ENCODE peak calls at places on chromosomes 11 and 22, in eight cellular contexts. One of them, this sample, is unnamed.

GRCh38 chr22:25076281-25076680 is 123.4 kb upstream of the CRYBB3 start:
- DNase-seq in fibroblast of lung: no peak
- DNase-seq in dorsolateral prefrontal cortex: no peak
- DNase-seq in body of pancreas: no peak
- DNase-seq in sigmoid colon: no peak
- DNase-seq in endothelial cell of umbilical vein: no peak
- DNase-seq in right atrium auricular region: no peak
- DNase-seq in left lung: no peak
- DNase-seq in this sample: no peak

GRCh38 chr11:121291896-121292502 is 572 bp upstream of the SC5D start:
- DNase-seq in fibroblast of lung: peak
- DNase-seq in dorsolateral prefrontal cortex: peak
- DNase-seq in body of pancreas: peak
- DNase-seq in sigmoid colon: no peak
- DNase-seq in endothelial cell of umbilical vein: no peak
- DNase-seq in right atrium auricular region: peak
- DNase-seq in left lung: no peak
- DNase-seq in this sample: no peak

GRCh38 chr22:28025866-28026575 is 107.0 kb upstream of the PITPNB start:
- DNase-seq in fibroblast of lung: no peak
- DNase-seq in dorsolateral prefrontal cortex: no peak
- DNase-seq in body of pancreas: no peak
- DNase-seq in sigmoid colon: no peak
- DNase-seq in endothelial cell of umbilical vein: no peak
- DNase-seq in right atrium auricular region: peak
- DNase-seq in left lung: peak
- DNase-seq in this sample: no peak

GRCh38 chr22:40728731-40729189 is 49.5 kb downstream of the MCHR1 start:
- DNase-seq in fibroblast of lung: peak
- DNase-seq in dorsolateral prefrontal cortex: no peak
- DNase-seq in body of pancreas: no peak
- DNase-seq in sigmoid colon: no peak
- DNase-seq in endothelial cell of umbilical vein: no peak
- DNase-seq in right atrium auricular region: no peak
- DNase-seq in left lung: no peak
- DNase-seq in this sample: no peak

GRCh38 chr11:65903068-65903481 is 2.9 kb upstream of the FOSL1 start:
- DNase-seq in fibroblast of lung: peak
- DNase-seq in dorsolateral prefrontal cortex: no peak
- DNase-seq in body of pancreas: no peak
- DNase-seq in sigmoid colon: no peak
- DNase-seq in endothelial cell of umbilical vein: no peak
- DNase-seq in right atrium auricular region: no peak
- DNase-seq in left lung: no peak
- DNase-seq in this sample: peak

GRCh38 chr11:122007611-122008071 is 108.4 kb downstream of the BLID start:
- DNase-seq in fibroblast of lung: peak
- DNase-seq in dorsolateral prefrontal cortex: peak
- DNase-seq in body of pancreas: peak
- DNase-seq in sigmoid colon: peak
- DNase-seq in endothelial cell of umbilical vein: no peak
- DNase-seq in right atrium auricular region: no peak
- DNase-seq in left lung: no peak
- DNase-seq in this sample: no peak

GRCh38 chr11:96012086-96012824 is 88.3 kb upstream of the MTMR2 start:
- DNase-seq in fibroblast of lung: peak
- DNase-seq in dorsolateral prefrontal cortex: peak
- DNase-seq in body of pancreas: peak
- DNase-seq in sigmoid colon: peak
- DNase-seq in endothelial cell of umbilical vein: peak
- DNase-seq in right atrium auricular region: peak
- DNase-seq in left lung: peak
- DNase-seq in this sample: peak

GRCh38 chr22:41021655-41022454 is 70.5 kb upstream of the EP300 start:
- DNase-seq in fibroblast of lung: peak
- DNase-seq in dorsolateral prefrontal cortex: peak
- DNase-seq in body of pancreas: peak
- DNase-seq in sigmoid colon: peak
- DNase-seq in endothelial cell of umbilical vein: peak
- DNase-seq in right atrium auricular region: peak
- DNase-seq in left lung: peak
- DNase-seq in this sample: peak

GRCh38 chr11:45146072-45147016 is at the start of gene PRDM11:
- DNase-seq in fibroblast of lung: peak
- DNase-seq in dorsolateral prefrontal cortex: no peak
- DNase-seq in body of pancreas: peak
- DNase-seq in sigmoid colon: peak
- DNase-seq in endothelial cell of umbilical vein: peak
- DNase-seq in right atrium auricular region: no peak
- DNase-seq in left lung: no peak
- DNase-seq in this sample: peak

GRCh38 chr22:45576273-45576625 is 73.6 kb downstream of the FBLN1 start:
- DNase-seq in fibroblast of lung: no peak
- DNase-seq in dorsolateral prefrontal cortex: no peak
- DNase-seq in body of pancreas: no peak
- DNase-seq in sigmoid colon: no peak
- DNase-seq in endothelial cell of umbilical vein: no peak
- DNase-seq in right atrium auricular region: no peak
- DNase-seq in left lung: no peak
- DNase-seq in this sample: no peak

GRCh38 chr11:27558401-27558800 is 51.8 kb upstream of the LIN7C start:
- DNase-seq in fibroblast of lung: no peak
- DNase-seq in dorsolateral prefrontal cortex: no peak
- DNase-seq in body of pancreas: no peak
- DNase-seq in sigmoid colon: no peak
- DNase-seq in endothelial cell of umbilical vein: no peak
- DNase-seq in right atrium auricular region: no peak
- DNase-seq in left lung: no peak
- DNase-seq in this sample: no peak

GRCh38 chr11:44006882-44007495 is 40.8 kb upstream of the ACCSL start:
- DNase-seq in fibroblast of lung: no peak
- DNase-seq in dorsolateral prefrontal cortex: no peak
- DNase-seq in body of pancreas: no peak
- DNase-seq in sigmoid colon: peak
- DNase-seq in endothelial cell of umbilical vein: no peak
- DNase-seq in right atrium auricular region: peak
- DNase-seq in left lung: no peak
- DNase-seq in this sample: no peak

GRCh38 chr22:40156001-40156516 is 21.7 kb upstream of the TNRC6B start:
- DNase-seq in fibroblast of lung: peak
- DNase-seq in dorsolateral prefrontal cortex: no peak
- DNase-seq in body of pancreas: peak
- DNase-seq in sigmoid colon: no peak
- DNase-seq in endothelial cell of umbilical vein: peak
- DNase-seq in right atrium auricular region: no peak
- DNase-seq in left lung: peak
- DNase-seq in this sample: peak

GRCh38 chr11:23554002-23554401 is 693.7 kb upstream of the CCDC179 start:
- DNase-seq in fibroblast of lung: no peak
- DNase-seq in dorsolateral prefrontal cortex: no peak
- DNase-seq in body of pancreas: no peak
- DNase-seq in sigmoid colon: no peak
- DNase-seq in endothelial cell of umbilical vein: no peak
- DNase-seq in right atrium auricular region: no peak
- DNase-seq in left lung: no peak
- DNase-seq in this sample: no peak

GRCh38 chr22:44091021-44091721 is 67.1 kb downstream of the PARVB start:
- DNase-seq in fibroblast of lung: peak
- DNase-seq in dorsolateral prefrontal cortex: peak
- DNase-seq in body of pancreas: no peak
- DNase-seq in sigmoid colon: peak
- DNase-seq in endothelial cell of umbilical vein: no peak
- DNase-seq in right atrium auricular region: no peak
- DNase-seq in left lung: no peak
- DNase-seq in this sample: no peak

GRCh38 chr11:119664063-119664572 is 64.9 kb downstream of the NECTIN1 start:
- DNase-seq in fibroblast of lung: no peak
- DNase-seq in dorsolateral prefrontal cortex: peak
- DNase-seq in body of pancreas: peak
- DNase-seq in sigmoid colon: no peak
- DNase-seq in endothelial cell of umbilical vein: no peak
- DNase-seq in right atrium auricular region: no peak
- DNase-seq in left lung: no peak
- DNase-seq in this sample: no peak
- H3K27ac ChIP-seq in fibroblast of lung: no peak
- H3K27ac ChIP-seq in dorsolateral prefrontal cortex: peak
- H3K27ac ChIP-seq in body of pancreas: peak
- H3K27ac ChIP-seq in sigmoid colon: no peak
- H3K27ac ChIP-seq in endothelial cell of umbilical vein: no peak
- H3K27ac ChIP-seq in right atrium auricular region: no peak
- H3K27ac ChIP-seq in left lung: no peak
- H3K27ac ChIP-seq in this sample: peak

DNA sequence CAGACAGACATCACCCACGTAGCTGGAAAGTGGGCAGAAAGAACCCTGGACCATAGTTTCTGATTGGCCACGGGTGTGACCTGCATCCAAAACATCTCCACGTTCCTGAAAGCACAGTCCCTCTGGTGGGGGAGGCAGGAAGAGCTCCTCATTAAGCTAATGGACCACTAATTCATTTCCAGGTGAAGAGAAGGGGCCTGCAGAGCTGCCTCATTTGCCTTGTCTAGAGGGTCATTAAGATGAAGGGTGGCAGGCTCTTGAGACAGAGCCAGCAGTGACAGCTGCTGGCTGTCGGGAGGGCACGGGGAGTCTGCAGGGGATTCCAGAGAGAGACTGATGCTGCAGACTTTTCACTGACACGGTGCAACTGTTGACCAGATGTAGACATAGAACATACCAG is 149.6 kb upstream of the OPCML start:
- DNase-seq in fibroblast of lung: no peak
- DNase-seq in dorsolateral prefrontal cortex: no peak
- DNase-seq in body of pancreas: no peak
- DNase-seq in sigmoid colon: no peak
- DNase-seq in endothelial cell of umbilical vein: no peak
- DNase-seq in right atrium auricular region: no peak
- DNase-seq in left lung: no peak
- DNase-seq in this sample: no peak
- TF ChIP-seq CTCF in fibroblast of lung: no peak
- TF ChIP-seq CTCF in dorsolateral prefrontal cortex: no peak
- TF ChIP-seq CTCF in body of pancreas: no peak
- TF ChIP-seq CTCF in sigmoid colon: no peak
- TF ChIP-seq CTCF in endothelial cell of umbilical vein: no peak
- TF ChIP-seq CTCF in right atrium auricular region: no peak
- TF ChIP-seq CTCF in left lung: no peak
- TF ChIP-seq CTCF in this sample: no peak

GRCh38 chr11:40746282-40746681 is 713.2 kb downstream of the LRRC4C start:
- DNase-seq in fibroblast of lung: no peak
- DNase-seq in dorsolateral prefrontal cortex: no peak
- DNase-seq in body of pancreas: no peak
- DNase-seq in sigmoid colon: no peak
- DNase-seq in endothelial cell of umbilical vein: no peak
- DNase-seq in right atrium auricular region: no peak
- DNase-seq in left lung: no peak
- DNase-seq in this sample: no peak
- H3K27ac ChIP-seq in fibroblast of lung: no peak
- H3K27ac ChIP-seq in dorsolateral prefrontal cortex: no peak
- H3K27ac ChIP-seq in body of pancreas: no peak
- H3K27ac ChIP-seq in sigmoid colon: no peak
- H3K27ac ChIP-seq in endothelial cell of umbilical vein: no peak
- H3K27ac ChIP-seq in right atrium auricular region: no peak
- H3K27ac ChIP-seq in left lung: no peak
- H3K27ac ChIP-seq in this sample: no peak

DNA sequence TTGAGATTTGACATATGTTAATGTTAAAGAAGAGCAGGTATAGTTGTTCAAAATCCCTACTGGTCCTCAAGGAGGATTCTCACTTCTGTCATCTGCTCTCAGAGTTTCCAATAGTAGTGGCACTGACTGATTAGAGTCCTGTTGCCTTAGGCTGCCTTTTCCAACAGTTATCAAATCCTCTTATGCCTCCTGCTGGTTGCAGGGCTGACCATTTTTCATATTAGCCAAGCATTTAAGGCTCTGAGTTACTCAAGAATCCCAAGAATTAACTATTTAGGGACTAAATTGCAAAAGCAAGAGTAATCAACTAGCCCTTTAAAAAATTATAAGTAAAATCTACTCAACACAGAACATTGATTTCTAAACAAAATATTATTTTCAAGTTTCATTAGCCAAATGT is 212.0 kb upstream of the CHORDC1 start:
- DNase-seq in fibroblast of lung: no peak
- DNase-seq in dorsolateral prefrontal cortex: no peak
- DNase-seq in body of pancreas: no peak
- DNase-seq in sigmoid colon: no peak
- DNase-seq in endothelial cell of umbilical vein: peak
- DNase-seq in right atrium auricular region: no peak
- DNase-seq in left lung: no peak
- DNase-seq in this sample: no peak
- TF ChIP-seq CTCF in fibroblast of lung: no peak
- TF ChIP-seq CTCF in dorsolateral prefrontal cortex: peak
- TF ChIP-seq CTCF in body of pancreas: peak
- TF ChIP-seq CTCF in sigmoid colon: no peak
- TF ChIP-seq CTCF in endothelial cell of umbilical vein: no peak
- TF ChIP-seq CTCF in right atrium auricular region: no peak
- TF ChIP-seq CTCF in left lung: no peak
- TF ChIP-seq CTCF in this sample: no peak

DNA sequence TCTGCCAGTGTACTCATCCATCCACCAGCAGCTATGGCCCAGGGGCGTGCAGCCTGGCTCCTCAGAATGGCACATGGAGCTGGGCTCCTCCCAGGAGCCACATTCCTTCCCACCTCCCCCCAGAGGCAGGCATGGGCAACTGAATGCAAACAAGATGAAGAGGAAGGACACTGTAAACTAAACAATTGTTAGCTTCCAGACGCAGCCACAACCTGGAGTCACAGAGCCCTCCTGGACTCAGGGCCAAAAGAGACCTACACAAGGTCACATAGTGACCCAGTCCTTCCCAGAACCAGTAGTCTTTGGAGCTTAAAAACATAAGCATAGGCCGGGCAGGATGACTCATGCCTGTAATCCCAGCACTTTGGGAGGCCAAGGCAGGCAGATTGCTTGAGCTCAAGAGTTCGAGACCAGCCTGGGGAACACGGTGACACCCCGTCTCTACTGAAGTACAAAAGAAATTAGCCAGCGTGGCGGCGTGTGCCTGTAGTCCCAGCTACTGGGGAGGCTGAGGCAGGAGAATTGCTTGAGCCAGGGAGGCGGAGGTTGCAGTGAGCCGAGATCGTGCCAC is 30.7 kb upstream of the CLDN5 start:
- DNase-seq in fibroblast of lung: peak
- DNase-seq in dorsolateral prefrontal cortex: no peak
- DNase-seq in body of pancreas: no peak
- DNase-seq in sigmoid colon: peak
- DNase-seq in endothelial cell of umbilical vein: peak
- DNase-seq in right atrium auricular region: no peak
- DNase-seq in left lung: no peak
- DNase-seq in this sample: peak
- H3K27ac ChIP-seq in fibroblast of lung: no peak
- H3K27ac ChIP-seq in dorsolateral prefrontal cortex: no peak
- H3K27ac ChIP-seq in body of pancreas: no peak
- H3K27ac ChIP-seq in sigmoid colon: no peak
- H3K27ac ChIP-seq in endothelial cell of umbilical vein: no peak
- H3K27ac ChIP-seq in right atrium auricular region: no peak
- H3K27ac ChIP-seq in left lung: no peak
- H3K27ac ChIP-seq in this sample: no peak